ENCODE peak calls at places on chromosomes 13 and 19, in four cellular contexts. W, S, Z and C are unnamed samples.

GRCh38 chr13:44618326-44618725 is 42.2 kb upstream of the TSC22D1 start:
- DNase-seq in W (no peak), S (peak), Z (no peak), C (no peak)

GRCh38 chr13:31697290-31697689 is 42.0 kb upstream of the RXFP2 start:
- DNase-seq in W (no peak), S (no peak), Z (no peak), C (peak)

GRCh38 chr13:76379341-76380105 is 506.7 kb downstream of the KCTD12 start:
- DNase-seq in W (no peak), S (no peak), Z (no peak), C (no peak)

GRCh38 chr13:100798739-100799361 is 124.3 kb upstream of the TMTC4 start:
- DNase-seq in W (no peak), S (no peak), Z (no peak), C (no peak)

GRCh38 chr19:40808497-40808896 is 9.5 kb downstream of the EGLN2 start:
- DNase-seq in W (no peak), S (no peak), Z (no peak), C (no peak)

GRCh38 chr19:15147090-15147489 is 39.9 kb downstream of the SYDE1 start:
- DNase-seq in W (no peak), S (no peak), Z (no peak), C (no peak)

GRCh38 chr19:54133312-54133956 is 4.1 kb upstream of the CNOT3 start:
- DNase-seq in W (no peak), S (peak), Z (peak), C (no peak)

GRCh38 chr19:10882108-10882457 is 10.7 kb downstream of the CARM1 start:
- DNase-seq in W (peak), S (no peak), Z (no peak), C (no peak)

GRCh38 chr19:42200116-42200740 is 17.2 kb downstream of the DEDD2 start:
- DNase-seq in W (no peak), S (no peak), Z (no peak), C (no peak)

GRCh38 chr19:42198676-42199439 is 18.6 kb downstream of the DEDD2 start:
- DNase-seq in W (no peak), S (no peak), Z (no peak), C (no peak)

GRCh38 chr19:42197375-42197817 is 20.1 kb downstream of the DEDD2 start:
- DNase-seq in W (no peak), S (no peak), Z (no peak), C (no peak)

GRCh38 chr19:42201489-42202289 is 15.8 kb downstream of the DEDD2 start:
- DNase-seq in W (no peak), S (no peak), Z (no peak), C (no peak)

DNA sequence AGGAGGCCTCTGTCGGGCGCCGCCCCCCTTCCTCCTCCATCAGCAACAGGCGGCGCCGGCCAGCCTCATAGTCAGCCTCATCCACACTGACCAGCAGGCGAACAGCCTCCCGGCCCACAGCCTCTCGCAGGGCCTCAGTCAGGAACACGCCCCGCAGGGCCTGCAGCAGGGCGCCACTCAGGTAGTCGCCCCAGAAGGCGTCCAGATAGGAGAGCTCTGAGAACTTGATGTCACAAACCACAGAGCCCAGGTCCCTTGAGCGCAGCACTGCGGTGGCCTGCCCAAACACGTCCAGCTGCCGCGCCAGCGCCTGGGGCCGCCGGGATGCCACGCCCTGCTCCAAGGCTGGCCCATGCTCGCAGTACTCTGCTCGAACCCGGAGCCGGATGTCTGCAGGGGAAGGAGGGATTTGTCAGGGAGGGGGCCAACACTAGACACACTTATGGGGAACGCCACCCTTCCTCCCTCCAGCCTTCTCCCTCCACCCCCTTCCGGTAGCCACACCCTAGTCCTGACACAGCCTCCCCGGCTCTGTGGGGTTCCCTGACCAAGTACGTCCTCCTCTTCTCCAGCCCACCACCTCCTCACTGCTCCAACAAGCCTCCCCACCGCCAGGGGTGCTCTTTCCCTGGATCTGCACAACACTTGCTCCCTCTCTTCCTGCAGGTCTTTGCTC is 17.9 kb downstream of the DEDD2 start:
- DNase-seq in W (peak), S (no peak), Z (no peak), C (peak)
- TF ChIP-seq CTCF in W (no peak), S (no peak), Z (no peak), C (peak)

GRCh38 chr13:21081926-21082325 is 20.5 kb upstream of the LATS2 start:
- DNase-seq in W (no peak), S (no peak), Z (no peak), C (no peak)

GRCh38 chr13:21079761-21080730 is 18.7 kb upstream of the LATS2 start:
- DNase-seq in W (no peak), S (peak), Z (no peak), C (peak)

GRCh38 chr13:21078501-21078900 is 17.1 kb upstream of the LATS2 start:
- DNase-seq in W (no peak), S (no peak), Z (no peak), C (no peak)

GRCh38 chr13:21077360-21078353 is 16.3 kb upstream of the LATS2 start:
- DNase-seq in W (no peak), S (no peak), Z (no peak), C (no peak)

GRCh38 chr13:21079206-21079605 is 17.8 kb upstream of the LATS2 start:
- DNase-seq in W (no peak), S (no peak), Z (no peak), C (no peak)
- H3K27ac ChIP-seq in W (no peak), S (no peak), Z (no peak), C (no peak)

DNA sequence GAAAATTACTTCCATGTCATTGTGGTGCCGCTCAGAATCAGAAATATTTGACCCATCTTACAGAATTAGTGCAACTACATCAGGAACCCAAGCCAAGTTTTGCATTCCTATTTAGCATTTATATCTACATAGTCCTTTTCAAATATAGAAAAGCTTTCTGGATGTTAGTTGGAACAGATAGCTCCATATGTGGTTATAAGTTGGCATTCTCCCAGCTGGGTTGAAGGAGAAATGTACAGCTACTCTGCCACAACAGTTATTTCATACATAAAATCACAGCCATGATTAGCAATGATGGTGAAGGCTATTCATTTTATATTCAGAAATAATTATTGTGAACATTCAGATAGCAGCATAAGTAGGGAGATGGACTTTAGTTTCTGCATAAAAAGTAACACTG is 28.2 kb downstream of the HPN start:
- DNase-seq in W (no peak), S (peak), Z (no peak), C (no peak)
- TF ChIP-seq CTCF in W (no peak), S (no peak), Z (no peak), C (no peak)

GRCh38 chr13:112248909-112249592 is 127.1 kb upstream of the SPACA7 start:
- DNase-seq in W (no peak), S (no peak), Z (no peak), C (no peak)
- H3K27ac ChIP-seq in W (no peak), S (no peak), Z (no peak), C (no peak)

DNA sequence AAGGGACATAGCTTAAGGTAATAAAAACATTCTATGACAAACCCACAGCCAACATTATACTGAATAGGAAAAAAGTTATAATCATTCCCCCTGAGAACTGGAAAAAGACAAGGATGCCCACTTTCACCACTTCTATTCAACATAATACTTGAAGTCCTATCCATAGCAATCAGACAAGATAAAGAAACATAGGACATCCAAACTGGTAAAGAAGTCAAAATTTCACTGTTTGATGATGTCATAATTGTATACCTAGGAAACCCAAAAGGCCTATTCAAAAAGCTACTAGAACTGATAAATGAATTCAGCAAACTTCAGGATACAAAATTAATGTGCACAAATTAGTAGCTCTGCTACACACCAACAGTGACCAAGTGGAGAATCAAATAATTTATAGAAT is 1590.0 kb upstream of the PCDH20 start:
- DNase-seq in W (no peak), S (no peak), Z (no peak), C (no peak)
- TF ChIP-seq CTCF in W (no peak), S (no peak), Z (no peak), C (no peak)